ENCODE peak calls at places on chromosomes 11 and 22, in five cellular contexts. Y is effector CD4-positive, alpha-beta T cell; G is dorsolateral prefrontal cortex; Q is IMR-90; W is effector memory CD8-positive, alpha-beta T cell. Z is an unnamed sample.

GRCh38 chr11:67160872-67161783 is 42.1 kb downstream of the KDM2A start:
- DNase-seq in Y (no peak), G (no peak), Q (peak), W (no peak), Z (no peak)

GRCh38 chr11:74487875-74488274 is 5.6 kb downstream of the LIPT2 start:
- DNase-seq in Y (no peak), G (no peak), Q (no peak), W (no peak), Z (no peak)

GRCh38 chr11:129317564-129317963 is 58.1 kb upstream of the BARX2 start:
- DNase-seq in Y (no peak), G (no peak), Q (no peak), W (no peak), Z (no peak)

GRCh38 chr22:26401726-26402125 is 27.3 kb upstream of the ASPHD2 start:
- DNase-seq in Y (no peak), G (no peak), Q (no peak), W (no peak), Z (no peak)

GRCh38 chr11:15826826-15827225 is 529.5 kb downstream of the SOX6 start:
- DNase-seq in Y (no peak), G (peak), Q (no peak), W (no peak), Z (peak)

GRCh38 chr11:64859542-64860414 is 15.3 kb upstream of the CDC42BPG start:
- DNase-seq in Y (peak), G (no peak), Q (no peak), W (peak), Z (no peak)

GRCh38 chr22:20095521-20095920 is 15.5 kb downstream of the DGCR8 start:
- DNase-seq in Y (no peak), G (no peak), Q (no peak), W (no peak), Z (no peak)

GRCh38 chr22:42648368-42649260 is 578 bp downstream of the CYB5R3 start:
- DNase-seq in Y (peak), G (peak), Q (no peak), W (peak), Z (peak)

GRCh38 chr11:12066799-12067508 is 43.4 kb upstream of the MICAL2 start:
- DNase-seq in Y (no peak), G (peak), Q (peak), W (no peak), Z (peak)

GRCh38 chr22:42511401-42511891 is 8.2 kb downstream of the RRP7A start:
- DNase-seq in Y (no peak), G (no peak), Q (no peak), W (no peak), Z (no peak)

GRCh38 chr22:26170795-26171194 is 1.5 kb downstream of the SEZ6L start:
- DNase-seq in Y (no peak), G (peak), Q (no peak), W (no peak), Z (peak)

GRCh38 chr11:104968365-104968855 is at the start of gene CASP4:
- DNase-seq in Y (no peak), G (no peak), Q (peak), W (no peak), Z (no peak)

GRCh38 chr11:12606597-12606996 is 67.6 kb upstream of the TEAD1 start:
- DNase-seq in Y (no peak), G (no peak), Q (peak), W (no peak), Z (no peak)

GRCh38 chr22:11627436-11627797 is 3900.6 kb upstream of the OR11H1 start:
- DNase-seq in Y (no peak), G (no peak), Q (no peak), W (no peak), Z (no peak)

GRCh38 chr11:75461136-75461535 is 28.1 kb upstream of the KLHL35 start:
- DNase-seq in Y (no peak), G (no peak), Q (no peak), W (no peak), Z (no peak)

GRCh38 chr11:1568451-1568911 is 3.6 kb downstream of the DUSP8 start:
- DNase-seq in Y (peak), G (no peak), Q (no peak), W (peak), Z (peak)

GRCh38 chr11:64156235-64157011 is 9.5 kb downstream of the MACROD1 start:
- DNase-seq in Y (no peak), G (peak), Q (no peak), W (no peak), Z (peak)

Z was measured in head of caudate nucleus.